ENCODE peak calls at places on chromosomes 13 and 19, in eight cellular contexts. N is endodermal cell, Q is uterus, Y is keratinocyte, G is colonic mucosa, Z is Caco-2, S is neuronal stem cell, A is esophagus muscularis mucosa. P is an unnamed sample.

GRCh38 chr13:112818040-112818697 is 128.3 kb downstream of the ATP11A start:
- DNase-seq in N (no peak), Q (no peak), Y (no peak), G (no peak), Z (no peak), S (no peak), A (no peak), P (no peak)

GRCh38 chr13:102045713-102046112 is 356.1 kb downstream of the FGF14 start:
- DNase-seq in N (peak; percentile 66), Q (no peak), Y (no peak), G (no peak), Z (no peak), S (peak; percentile 9), A (no peak), P (no peak)

GRCh38 chr13:113820813-113821651 is 42.8 kb downstream of the GAS6 start:
- DNase-seq in N (no peak), Q (peak; percentile 87), Y (peak; percentile 69), G (no peak), Z (no peak), S (no peak), A (peak; percentile 96), P (no peak)

GRCh38 chr19:990746-991145 is 6.6 kb downstream of the WDR18 start:
- DNase-seq in N (no peak), Q (no peak), Y (no peak), G (no peak), Z (no peak), S (no peak), A (no peak), P (no peak)

GRCh38 chr13:45256254-45256653 is 55.4 kb upstream of the KCTD4 start:
- DNase-seq in N (no peak), Q (no peak), Y (no peak), G (no peak), Z (no peak), S (no peak), A (no peak), P (no peak)

GRCh38 chr13:24165746-24166145 is 5.2 kb downstream of the SPATA13 start:
- DNase-seq in N (peak; percentile 1), Q (no peak), Y (no peak), G (no peak), Z (no peak), S (no peak), A (no peak), P (no peak)

GRCh38 chr13:47897411-47898050 is 103.5 kb downstream of the SUCLA2 start:
- DNase-seq in N (peak; percentile 87), Q (no peak), Y (no peak), G (no peak), Z (peak; percentile 82), S (no peak), A (no peak), P (no peak)

GRCh38 chr19:2047076-2047448 is 4.0 kb downstream of the MKNK2 start:
- DNase-seq in N (no peak), Q (no peak), Y (no peak), G (no peak), Z (no peak), S (no peak), A (no peak), P (no peak)

GRCh38 chr19:15536350-15536749 is 28.0 kb downstream of the CYP4F22 start:
- DNase-seq in N (no peak), Q (no peak), Y (no peak), G (no peak), Z (no peak), S (no peak), A (no peak), P (no peak)

GRCh38 chr13:91546865-91547264 is 148.4 kb downstream of the GPC5 start:
- DNase-seq in N (no peak), Q (no peak), Y (no peak), G (no peak), Z (no peak), S (no peak), A (no peak), P (no peak)

GRCh38 chr13:90099847-90100246 is 1247.6 kb upstream of the MIR17HG start:
- DNase-seq in N (no peak), Q (no peak), Y (no peak), G (no peak), Z (no peak), S (no peak), A (no peak), P (no peak)

GRCh38 chr13:112767506-112768471 is 78.0 kb downstream of the ATP11A start:
- DNase-seq in N (no peak), Q (no peak), Y (no peak), G (no peak), Z (no peak), S (no peak), A (no peak), P (no peak)

GRCh38 chr13:99367663-99368448 is 60.7 kb upstream of the GPR183 start:
- DNase-seq in N (peak; percentile 55), Q (no peak), Y (no peak), G (no peak), Z (no peak), S (no peak), A (no peak), P (no peak)

GRCh38 chr13:20398459-20398858 is 127.2 kb downstream of the CRYL1 start:
- DNase-seq in N (no peak), Q (no peak), Y (no peak), G (no peak), Z (no peak), S (no peak), A (no peak), P (no peak)

GRCh38 chr13:102227696-102228095 is 174.2 kb downstream of the FGF14 start:
- DNase-seq in N (no peak), Q (no peak), Y (no peak), G (no peak), Z (no peak), S (no peak), A (no peak), P (no peak)

GRCh38 chr19:42292963-42293362 is 9.0 kb upstream of the PRR19 start:
- DNase-seq in N (no peak), Q (no peak), Y (no peak), G (no peak), Z (no peak), S (no peak), A (no peak), P (no peak)

GRCh38 chr19:28437390-28438346 is 775.3 kb downstream of the UQCRFS1 start:
- DNase-seq in N (no peak), Q (no peak), Y (no peak), G (peak; percentile 35), Z (no peak), S (no peak), A (no peak), P (no peak)

GRCh38 chr19:49588370-49589122 is 2.4 kb upstream of the PRR12 start:
- DNase-seq in N (no peak), Q (no peak), Y (no peak), G (peak; percentile 22), Z (no peak), S (no peak), A (no peak), P (no peak)

GRCh38 chr13:52837850-52838249 is 10.6 kb downstream of the PCDH8 start:
- DNase-seq in N (no peak), Q (no peak), Y (no peak), G (no peak), Z (no peak), S (no peak), A (no peak), P (no peak)

GRCh38 chr19:44620667-44621066 is 7.3 kb downstream of the IGSF23 start:
- DNase-seq in N (no peak), Q (no peak), Y (no peak), G (no peak), Z (no peak), S (no peak), A (no peak), P (no peak)

GRCh38 chr13:73971481-73971880 is 162.7 kb downstream of the KLF12 start:
- DNase-seq in N (no peak), Q (no peak), Y (no peak), G (no peak), Z (no peak), S (no peak), A (no peak), P (no peak)

GRCh38 chr19:16889429-16889882 is 657 bp downstream of the F2RL3 start:
- DNase-seq in N (no peak), Q (no peak), Y (no peak), G (no peak), Z (no peak), S (no peak), A (no peak), P (no peak)

GRCh38 chr13:87777395-87777794 is 106.2 kb downstream of the SLITRK5 start:
- DNase-seq in N (peak; percentile 43), Q (no peak), Y (no peak), G (no peak), Z (no peak), S (no peak), A (no peak), P (no peak)

DNA sequence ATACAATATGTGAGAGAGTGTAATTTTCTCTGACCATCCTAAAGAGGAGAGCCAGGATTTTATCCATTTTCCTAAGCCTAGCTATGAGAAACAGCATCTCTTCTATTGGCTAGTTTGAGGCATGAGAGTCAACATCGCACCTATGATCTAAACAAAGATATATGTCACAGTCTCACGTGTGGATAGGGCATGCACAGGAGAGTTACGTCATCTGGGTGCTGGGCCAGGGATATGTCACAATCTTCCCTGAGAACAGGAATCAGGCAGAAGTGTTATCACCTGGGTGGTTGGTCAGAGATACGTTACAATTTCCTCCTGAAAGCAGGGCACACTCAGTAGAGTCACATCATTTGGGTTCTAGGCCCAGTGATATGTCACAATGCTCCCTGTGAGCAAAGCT is 53.9 kb upstream of the ZNF730 start:
- DNase-seq in N (no peak), Q (no peak), Y (no peak), G (no peak), Z (no peak), S (no peak), A (no peak), P (no peak)
- H3K9me3 ChIP-seq in N (peaks cover 37% of the 10 kb centered on the region), Q (no peaks in the 10 kb centered on the region), Y (peaks cover 7% of the 10 kb centered on the region), G (no peaks in the 10 kb centered on the region), Z (no peaks in the 10 kb centered on the region), S (peaks cover 33% of the 10 kb centered on the region), A (no peaks in the 10 kb centered on the region), P (no peaks in the 10 kb centered on the region)

DNA sequence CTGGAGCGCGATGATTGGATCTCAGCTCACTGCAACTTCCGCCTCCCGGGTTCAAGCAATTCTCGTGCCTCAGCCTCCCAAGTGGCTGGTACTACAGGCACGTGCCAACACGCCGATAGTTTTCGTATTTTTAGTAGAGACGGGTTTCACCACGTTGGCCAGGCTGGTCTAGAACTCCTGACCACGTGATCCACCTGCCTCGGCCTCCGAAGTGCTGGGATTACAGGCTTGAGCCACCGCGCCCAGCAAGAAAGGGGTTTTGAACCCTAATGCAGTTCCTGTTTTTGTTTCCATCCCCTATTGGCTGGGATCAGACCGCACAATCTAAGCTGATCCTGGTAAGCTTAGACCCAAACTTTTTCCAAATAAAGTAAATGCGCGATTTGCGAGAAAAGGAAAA is 898 bp downstream of the ZNF626 start:
- DNase-seq in N (peak; percentile 63), Q (no peak), Y (no peak), G (no peak), Z (no peak), S (no peak), A (no peak), P (no peak)
- H3K9me3 ChIP-seq in N (peaks cover 47% of the 10 kb centered on the region), Q (no peaks in the 10 kb centered on the region), Y (peaks cover 11% of the 10 kb centered on the region), G (no peaks in the 10 kb centered on the region), Z (no peaks in the 10 kb centered on the region), S (peaks cover 5% of the 10 kb centered on the region), A (no peaks in the 10 kb centered on the region), P (peaks cover 5% of the 10 kb centered on the region)

GRCh38 chr19:23541991-23542390 is 145.0 kb downstream of the ZNF675 start:
- DNase-seq in N (no peak), Q (no peak), Y (no peak), G (no peak), Z (no peak), S (no peak), A (no peak), P (no peak)
- H3K9me3 ChIP-seq in N (peaks cover 87% of the 10 kb centered on the region), Q (no peaks in the 10 kb centered on the region), Y (peaks cover 12% of the 10 kb centered on the region), G (no peaks in the 10 kb centered on the region), Z (no peaks in the 10 kb centered on the region), S (peaks cover 20% of the 10 kb centered on the region), A (no peaks in the 10 kb centered on the region), P (no peaks in the 10 kb centered on the region)

GRCh38 chr19:58166268-58166667 is 15.7 kb upstream of the ZNF329 start:
- DNase-seq in N (no peak), Q (no peak), Y (no peak), G (no peak), Z (no peak), S (no peak), A (no peak), P (no peak)
- H3K9me3 ChIP-seq in N (peaks cover 63% of the 10 kb centered on the region), Q (peaks cover 49% of the 10 kb centered on the region), Y (peaks cover 16% of the 10 kb centered on the region), G (peaks cover 15% of the 10 kb centered on the region), Z (peaks cover 66% of the 10 kb centered on the region), S (peaks cover 23% of the 10 kb centered on the region), A (peaks cover 98% of the 10 kb centered on the region), P (peaks cover 15% of the 10 kb centered on the region)

P was measured in T-helper 17 cell.